ENCODE peak calls at places on chromosomes 1 and 21, in ten cellular contexts. S is cardiac muscle cell; X is activated CD8-positive, alpha-beta T cell treated with anti-CD3 and anti-CD28 coated beads for 36 hours; H is NCI-H748 treated with DMSO at 0.1 percent for 48 hours; R is NT2/D1; Y is AG09309; N is H1; E is skeletal muscle cell; Q is NCI-H2107; V is mesendoderm. A is an unnamed sample.

GRCh38 chr1:14970115-14970798 is 183.3 kb upstream of the TMEM51 start:
- DNase-seq in Y (peak; percentile 80), S (peak; percentile 81), H (no peak), V (peak; percentile 86), E (no peak), Q (no peak), N (no peak), X (peak; percentile 78), R (peak; percentile 22), A (peak; percentile 82)

GRCh38 chr1:194717941-194718340 is 1531.5 kb upstream of the B3GALT2 start:
- DNase-seq in N (no peak), R (no peak), X (no peak), V (no peak), E (no peak), Y (no peak), Q (no peak), S (no peak), H (no peak), A (no peak)

GRCh38 chr1:233714631-233715217 is 100.8 kb downstream of the KCNK1 start:
- DNase-seq in Y (no peak), V (no peak), E (no peak), H (peak; percentile 71), N (no peak), X (no peak), Q (peak; percentile 45), R (no peak), S (no peak), A (no peak)

GRCh38 chr21:16011719-16012118 is 281.9 kb downstream of the USP25 start:
- DNase-seq in E (no peak), Q (no peak), Y (no peak), X (no peak), H (no peak), V (no peak), N (no peak), R (no peak), S (no peak), A (no peak)

GRCh38 chr1:10046356-10047085 is 13.8 kb downstream of the UBE4B start:
- DNase-seq in Q (no peak), X (no peak), N (no peak), Y (no peak), H (no peak), R (no peak), S (peak; percentile 32), V (no peak), E (no peak), A (no peak)

GRCh38 chr21:27424601-27425000 is 457.7 kb upstream of the ADAMTS5 start:
- DNase-seq in Q (no peak), Y (no peak), R (no peak), S (peak; percentile 63), H (no peak), V (no peak), E (no peak), N (no peak), X (no peak), A (no peak)

GRCh38 chr1:212060632-212061472 is 25.3 kb downstream of the DTL start:
- DNase-seq in X (no peak), Y (no peak), E (no peak), H (no peak), Q (no peak), N (no peak), V (no peak), R (no peak), S (no peak), A (no peak)

GRCh38 chr1:28160677-28161328 is 15.7 kb downstream of the PTAFR start:
- DNase-seq in Q (no peak), H (no peak), R (no peak), V (no peak), E (peak; percentile 49), X (no peak), S (peak; percentile 96), Y (peak; percentile 49), N (no peak), A (no peak)

GRCh38 chr1:176938375-176938774 is 226.1 kb downstream of the ASTN1 start:
- DNase-seq in E (no peak), Y (no peak), Q (no peak), H (no peak), R (no peak), X (no peak), S (no peak), V (no peak), N (no peak), A (no peak)

GRCh38 chr21:44736291-44737004 is 25.1 kb upstream of the TSPEAR start:
- DNase-seq in V (no peak), H (peak; percentile 81), N (no peak), R (no peak), Q (peak; percentile 9), S (no peak), E (no peak), X (no peak), Y (no peak), A (no peak)

A was measured in ACHN.